ENCODE peak calls at places on chromosomes 4 and X, in five cellular contexts. N is CD8-positive, alpha-beta T cell; A is thoracic aorta; H is PC-3; V is fibroblast of lung. T is an unnamed sample.

GRCh38 chr4:74377714-74378113 is 12.8 kb downstream of the EREG start:
- DNase-seq in A (no peak), H (no peak), N (no peak), V (no peak), T (no peak)

GRCh38 chrX:153828308-153828707 is 2.0 kb downstream of the PDZD4 start:
- DNase-seq in H (no peak), N (no peak), A (no peak), V (no peak), T (no peak)

GRCh38 chrX:40172980-40173661 is 75.4 kb upstream of the BCOR start:
- DNase-seq in A (no peak), N (no peak), V (no peak), H (no peak), T (no peak)

GRCh38 chr4:54228064-54228527 is 997 bp upstream of the PDGFRA start:
- DNase-seq in N (no peak), V (peak), A (no peak), H (peak), T (peak)

GRCh38 chr4:41203169-41203568 is 11.2 kb downstream of the APBB2 start:
- DNase-seq in V (peak), H (no peak), N (no peak), A (no peak), T (no peak)

GRCh38 chrX:40151211-40152172 is 53.7 kb upstream of the BCOR start:
- DNase-seq in H (peak), V (no peak), N (no peak), A (no peak), T (no peak)

GRCh38 chr4:169059294-169060201 is 49.5 kb upstream of the CBR4 start:
- DNase-seq in H (no peak), V (peak), A (peak), N (no peak), T (peak)

GRCh38 chrX:115588180-115588579 is 27.2 kb downstream of the PLS3 start:
- DNase-seq in A (no peak), H (no peak), N (no peak), V (peak), T (no peak)

GRCh38 chr4:138037716-138038115 is 204.4 kb downstream of the SLC7A11 start:
- DNase-seq in N (no peak), H (no peak), V (peak), A (no peak), T (no peak)

DNA sequence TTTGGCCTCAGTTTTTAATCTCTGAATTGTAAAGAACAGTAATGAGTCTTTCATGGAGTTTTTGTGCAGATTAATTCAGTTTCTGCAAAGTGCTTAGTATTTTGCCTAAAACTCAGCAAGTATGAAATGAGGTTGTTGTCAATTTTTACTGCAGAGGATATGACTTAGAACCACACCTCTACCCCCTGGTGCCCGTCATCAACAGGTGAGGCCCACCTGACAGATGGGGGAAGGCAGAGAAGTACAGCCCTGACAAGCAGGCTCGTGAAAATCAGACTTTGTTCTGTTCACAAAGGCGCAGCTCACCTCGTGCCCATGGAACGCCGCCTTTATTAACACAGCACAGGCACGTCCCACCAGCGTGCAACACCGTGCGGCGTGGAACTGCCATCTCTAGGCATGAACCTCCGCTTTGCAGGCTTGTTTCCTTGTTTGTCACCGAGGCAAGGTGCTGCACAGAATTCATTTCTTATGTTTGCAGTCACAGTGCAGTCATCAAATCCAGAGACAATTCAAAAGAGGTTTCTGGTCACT is 13.3 kb downstream of the CYP4V2 start:
- DNase-seq in A (no peak), V (no peak), N (no peak), H (no peak), T (no peak)
- H3K4me3 ChIP-seq in A (no peak), V (peak), N (peak), H (no peak), T (no peak)

GRCh38 chrX:53458082-53458481 is 23.9 kb upstream of the HSD17B10 start:
- DNase-seq in V (peak), N (no peak), A (no peak), H (peak), T (no peak)
- TF ChIP-seq CTCF in V (peak), N (no peak), A (no peak), H (peak), T (no peak)

DNA sequence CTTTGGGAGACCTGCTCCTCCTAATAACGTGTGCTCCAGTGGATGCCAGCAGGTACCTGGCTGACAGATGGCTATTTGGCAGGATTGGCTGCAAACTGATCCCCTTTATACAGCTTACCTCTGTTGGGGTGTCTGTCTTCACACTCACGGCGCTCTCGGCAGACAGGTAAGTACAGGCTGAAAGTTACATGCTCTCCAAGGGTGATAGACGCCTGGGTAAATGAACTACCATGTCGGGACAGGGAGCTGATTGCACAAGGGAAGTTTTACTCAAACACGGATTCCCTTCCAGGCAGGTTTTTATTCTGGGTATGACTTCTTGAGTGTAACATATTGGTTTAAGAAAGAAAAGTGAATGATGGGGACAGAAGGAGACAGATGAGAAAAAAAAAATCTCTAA is 836 bp downstream of the GRPR start:
- DNase-seq in V (no peak), N (no peak), H (peak), A (no peak), T (no peak)
- H3K4me3 ChIP-seq in V (no peak), N (no peak), H (peak), A (no peak), T (no peak)

GRCh38 chr4:6573986-6574746 is 823 bp upstream of the MAN2B2 start:
- DNase-seq in A (no peak), N (no peak), V (no peak), H (no peak), T (no peak)

GRCh38 chr4:6575503-6576240 is 683 bp downstream of the MAN2B2 start:
- DNase-seq in H (no peak), A (no peak), N (no peak), V (no peak), T (no peak)

GRCh38 chr4:6573551-6573950 is 1.4 kb upstream of the MAN2B2 start:
- DNase-seq in A (no peak), N (no peak), V (no peak), H (no peak), T (no peak)

GRCh38 chr4:6576512-6576911 is 1.5 kb downstream of the MAN2B2 start:
- DNase-seq in N (no peak), H (peak), A (no peak), V (no peak), T (no peak)

GRCh38 chr4:6574747-6575502 is at the start of gene MAN2B2:
- DNase-seq in V (peak), A (peak), H (peak), N (peak), T (peak)
- TF ChIP-seq CTCF in V (no peak), A (peak), H (no peak), N (no peak), T (no peak)

GRCh38 chrX:119758682-119759332 is 419 bp downstream of the SOWAHD start:
- DNase-seq in V (no peak), A (no peak), N (no peak), H (no peak), T (no peak)
- H3K4me3 ChIP-seq in V (peak), A (peak), N (peak), H (peak), T (peak)

DNA sequence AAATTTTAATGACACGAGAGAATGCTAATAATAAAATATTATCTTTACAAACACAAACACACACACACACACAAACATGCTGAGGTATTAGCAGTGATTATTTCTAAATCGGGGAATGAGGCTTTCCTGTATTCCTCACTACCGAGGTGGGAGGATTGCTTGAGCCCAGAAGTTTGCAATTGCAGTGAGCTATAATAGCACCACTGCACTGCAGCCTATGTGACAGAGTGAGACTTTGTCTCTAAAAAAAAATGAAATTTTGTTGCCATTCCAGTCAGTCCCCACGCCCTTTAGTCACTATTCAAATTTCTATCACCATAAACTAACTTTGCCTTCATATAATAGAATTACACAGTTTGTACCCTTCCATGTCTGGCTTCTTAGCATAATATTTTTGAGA is 456.5 kb upstream of the CPEB2 start:
- DNase-seq in A (no peak), H (no peak), N (no peak), V (no peak), T (no peak)
- TF ChIP-seq CTCF in A (no peak), H (no peak), N (no peak), V (no peak), T (no peak)

T was measured in lower leg skin.